ENCODE peak calls at places on chromosomes 13 and 19, in five cellular contexts. One of them, this sample, is unnamed.

GRCh38 chr19:18046066-18046718 is 38.2 kb downstream of the ARRDC2 start:
- DNase-seq in mammary epithelial cell: peak
- DNase-seq in tibial artery: no peak
- DNase-seq in body of pancreas: peak
- DNase-seq in right atrium auricular region: peak
- DNase-seq in this sample: no peak

GRCh38 chr19:16628984-16629691 is 1.1 kb upstream of the MED26 start:
- DNase-seq in tibial artery: no peak
- DNase-seq in body of pancreas: peak
- DNase-seq in mammary epithelial cell: peak
- DNase-seq in right atrium auricular region: no peak
- DNase-seq in this sample: no peak

GRCh38 chr13:36815069-36815468 is 4.0 kb upstream of the RFXAP start:
- DNase-seq in body of pancreas: no peak
- DNase-seq in tibial artery: no peak
- DNase-seq in right atrium auricular region: no peak
- DNase-seq in mammary epithelial cell: no peak
- DNase-seq in this sample: no peak

GRCh38 chr19:56504581-56504980 is 3.1 kb upstream of the ZNF471 start:
- DNase-seq in tibial artery: no peak
- DNase-seq in body of pancreas: no peak
- DNase-seq in right atrium auricular region: no peak
- DNase-seq in mammary epithelial cell: no peak
- DNase-seq in this sample: no peak

GRCh38 chr13:21944610-21945009 is 273.7 kb downstream of the FGF9 start:
- DNase-seq in mammary epithelial cell: no peak
- DNase-seq in tibial artery: no peak
- DNase-seq in right atrium auricular region: no peak
- DNase-seq in body of pancreas: no peak
- DNase-seq in this sample: no peak

GRCh38 chr19:46016426-46017094 is 6.3 kb downstream of the PGLYRP1 start:
- DNase-seq in body of pancreas: peak
- DNase-seq in mammary epithelial cell: peak
- DNase-seq in right atrium auricular region: peak
- DNase-seq in tibial artery: peak
- DNase-seq in this sample: peak

GRCh38 chr19:31314156-31314555 is 35.1 kb downstream of the TSHZ3 start:
- DNase-seq in body of pancreas: no peak
- DNase-seq in right atrium auricular region: no peak
- DNase-seq in mammary epithelial cell: no peak
- DNase-seq in tibial artery: no peak
- DNase-seq in this sample: no peak

GRCh38 chr13:48236528-48237353 is 3.7 kb downstream of the ITM2B start:
- DNase-seq in body of pancreas: no peak
- DNase-seq in tibial artery: no peak
- DNase-seq in mammary epithelial cell: peak
- DNase-seq in right atrium auricular region: no peak
- DNase-seq in this sample: no peak

GRCh38 chr13:98824376-98825160 is 72.1 kb upstream of the SLC15A1 start:
- DNase-seq in body of pancreas: no peak
- DNase-seq in mammary epithelial cell: peak
- DNase-seq in tibial artery: no peak
- DNase-seq in right atrium auricular region: no peak
- DNase-seq in this sample: no peak

GRCh38 chr13:32023096-32023495 is 8.5 kb upstream of the FRY start:
- DNase-seq in body of pancreas: no peak
- DNase-seq in right atrium auricular region: no peak
- DNase-seq in tibial artery: no peak
- DNase-seq in mammary epithelial cell: no peak
- DNase-seq in this sample: no peak
- TF ChIP-seq CTCF in body of pancreas: no peak
- TF ChIP-seq CTCF in right atrium auricular region: no peak
- TF ChIP-seq CTCF in tibial artery: no peak
- TF ChIP-seq CTCF in mammary epithelial cell: no peak
- TF ChIP-seq CTCF in this sample: no peak

DNA sequence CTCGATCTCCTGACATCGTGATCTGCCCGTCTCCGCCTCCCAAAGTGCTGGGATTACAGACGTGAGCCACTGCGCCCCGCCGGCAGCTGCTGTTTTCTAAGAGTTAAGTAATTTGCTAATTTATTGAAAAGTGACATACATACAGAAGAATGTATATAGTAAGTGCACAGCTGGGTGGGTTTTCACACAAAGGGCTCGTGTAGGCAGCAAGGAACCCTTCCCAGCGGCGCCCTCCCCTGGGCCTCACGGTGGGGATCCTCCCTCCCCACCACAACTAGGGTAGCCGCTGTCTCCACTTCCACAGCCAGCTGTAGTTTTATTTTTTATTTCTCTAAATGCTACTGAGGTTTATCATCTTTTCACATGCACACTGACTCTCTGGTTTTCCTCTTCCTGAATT is 64.9 kb downstream of the CRYL1 start:
- DNase-seq in right atrium auricular region: no peak
- DNase-seq in body of pancreas: no peak
- DNase-seq in tibial artery: no peak
- DNase-seq in mammary epithelial cell: no peak
- DNase-seq in this sample: no peak
- TF ChIP-seq CTCF in right atrium auricular region: no peak
- TF ChIP-seq CTCF in body of pancreas: no peak
- TF ChIP-seq CTCF in tibial artery: no peak
- TF ChIP-seq CTCF in mammary epithelial cell: no peak
- TF ChIP-seq CTCF in this sample: no peak

GRCh38 chr19:29290853-29291252 is 77.9 kb upstream of the UQCRFS1 start:
- DNase-seq in body of pancreas: no peak
- DNase-seq in right atrium auricular region: no peak
- DNase-seq in mammary epithelial cell: no peak
- DNase-seq in tibial artery: peak
- DNase-seq in this sample: no peak
- TF ChIP-seq CTCF in body of pancreas: no peak
- TF ChIP-seq CTCF in right atrium auricular region: no peak
- TF ChIP-seq CTCF in mammary epithelial cell: no peak
- TF ChIP-seq CTCF in tibial artery: no peak
- TF ChIP-seq CTCF in this sample: no peak

GRCh38 chr13:110626510-110626909 is 11.2 kb downstream of the NAXD start:
- DNase-seq in body of pancreas: no peak
- DNase-seq in mammary epithelial cell: no peak
- DNase-seq in tibial artery: no peak
- DNase-seq in right atrium auricular region: no peak
- DNase-seq in this sample: no peak
- TF ChIP-seq CTCF in body of pancreas: no peak
- TF ChIP-seq CTCF in mammary epithelial cell: no peak
- TF ChIP-seq CTCF in tibial artery: no peak
- TF ChIP-seq CTCF in right atrium auricular region: no peak
- TF ChIP-seq CTCF in this sample: no peak

GRCh38 chr13:35278917-35279316 is 197.6 kb downstream of the MAB21L1 start:
- DNase-seq in right atrium auricular region: no peak
- DNase-seq in body of pancreas: no peak
- DNase-seq in tibial artery: no peak
- DNase-seq in mammary epithelial cell: no peak
- DNase-seq in this sample: no peak
- TF ChIP-seq CTCF in right atrium auricular region: no peak
- TF ChIP-seq CTCF in body of pancreas: no peak
- TF ChIP-seq CTCF in tibial artery: no peak
- TF ChIP-seq CTCF in mammary epithelial cell: no peak
- TF ChIP-seq CTCF in this sample: no peak

GRCh38 chr13:90868321-90868920 is 479.1 kb upstream of the MIR17HG start:
- DNase-seq in tibial artery: no peak
- DNase-seq in mammary epithelial cell: peak
- DNase-seq in body of pancreas: peak
- DNase-seq in right atrium auricular region: no peak
- DNase-seq in this sample: no peak
- TF ChIP-seq CTCF in tibial artery: peak
- TF ChIP-seq CTCF in mammary epithelial cell: peak
- TF ChIP-seq CTCF in body of pancreas: peak
- TF ChIP-seq CTCF in right atrium auricular region: peak
- TF ChIP-seq CTCF in this sample: peak

DNA sequence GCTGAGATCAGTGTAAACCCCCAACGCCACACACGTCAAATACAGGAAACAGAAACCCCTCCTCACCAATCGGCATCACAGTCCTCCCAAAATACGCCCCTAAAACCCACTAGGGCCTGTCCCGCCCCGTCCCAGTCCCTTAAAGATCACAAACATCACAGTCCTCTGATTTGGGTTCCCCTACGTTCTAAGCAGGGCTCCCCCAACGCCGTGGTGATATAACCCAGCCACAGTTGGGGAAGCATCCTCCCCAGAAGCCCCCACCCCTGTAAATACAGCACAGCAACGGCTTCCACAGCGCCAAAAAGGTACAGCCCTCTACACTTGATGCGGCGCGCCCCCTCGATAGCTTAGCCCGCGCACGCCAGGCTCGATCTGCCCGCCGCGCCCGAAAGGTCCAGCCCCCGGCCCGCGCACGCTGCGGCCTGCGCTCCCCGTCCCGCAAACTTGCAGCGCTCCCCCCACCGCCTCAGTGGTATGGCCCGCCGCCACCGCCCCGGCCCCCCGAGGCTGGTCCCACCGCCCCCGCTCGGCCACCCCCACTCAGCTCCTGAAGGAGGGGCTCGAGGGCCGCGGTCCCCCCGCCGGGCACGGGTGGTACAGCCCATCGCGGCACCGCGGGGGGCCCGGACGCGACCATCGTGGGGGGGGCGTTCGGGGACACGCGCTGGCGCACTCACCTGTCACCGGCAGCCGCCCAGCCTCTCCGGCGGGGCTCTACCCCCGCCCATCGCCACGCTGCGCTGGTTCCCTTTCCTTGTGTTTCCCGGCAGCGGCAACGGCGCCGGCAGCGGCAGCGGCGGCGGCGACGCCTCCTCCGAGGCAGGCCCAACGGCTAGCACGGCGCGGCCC is at the start of gene AKT2:
- DNase-seq in tibial artery: no peak
- DNase-seq in body of pancreas: no peak
- DNase-seq in right atrium auricular region: peak
- DNase-seq in mammary epithelial cell: peak
- DNase-seq in this sample: peak
- TF ChIP-seq CTCF in tibial artery: no peak
- TF ChIP-seq CTCF in body of pancreas: no peak
- TF ChIP-seq CTCF in right atrium auricular region: no peak
- TF ChIP-seq CTCF in mammary epithelial cell: no peak
- TF ChIP-seq CTCF in this sample: no peak

DNA sequence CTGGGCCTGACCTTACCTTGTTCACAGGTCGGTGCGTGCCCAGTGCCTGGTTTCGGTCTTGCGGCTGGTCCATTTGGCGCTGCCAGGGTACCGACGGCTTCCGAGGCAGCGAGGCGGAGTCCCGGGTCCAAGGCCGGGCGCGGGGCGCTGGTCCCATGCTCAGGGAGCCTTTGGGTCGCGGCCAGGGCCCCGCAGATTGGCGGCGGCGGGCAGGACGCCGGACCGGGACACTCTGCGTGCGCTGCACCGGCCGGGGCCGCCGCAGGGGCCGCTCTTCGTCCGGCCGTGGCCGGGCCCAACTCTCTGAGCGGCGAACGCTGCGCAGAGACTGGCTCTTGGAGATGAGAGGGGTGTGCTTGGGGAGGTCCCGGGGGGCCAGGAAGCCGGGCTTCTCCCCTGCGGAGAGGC is 3.3 kb upstream of the WIZ start:
- DNase-seq in right atrium auricular region: no peak
- DNase-seq in tibial artery: no peak
- DNase-seq in mammary epithelial cell: no peak
- DNase-seq in body of pancreas: peak
- DNase-seq in this sample: no peak
- TF ChIP-seq CTCF in right atrium auricular region: no peak
- TF ChIP-seq CTCF in tibial artery: no peak
- TF ChIP-seq CTCF in mammary epithelial cell: no peak
- TF ChIP-seq CTCF in body of pancreas: peak
- TF ChIP-seq CTCF in this sample: no peak

This sample was measured in GM13976.